ENCODE peak calls at places on chromosomes 13 and 19, in four cellular contexts. One of them, this sample, is unnamed.

GRCh38 chr19:47315125-47315821 is 5.6 kb downstream of the C5AR1 start:
- DNase-seq in omental fat pad: no peak
- DNase-seq in NCI-H1694 treated with DMSO at 0.1 percent for 48 hours: no peak
- DNase-seq in sigmoid colon: peak
- DNase-seq in this sample: peak

GRCh38 chr13:91468301-91468700 is 69.9 kb downstream of the GPC5 start:
- DNase-seq in omental fat pad: no peak
- DNase-seq in NCI-H1694 treated with DMSO at 0.1 percent for 48 hours: no peak
- DNase-seq in sigmoid colon: no peak
- DNase-seq in this sample: no peak

GRCh38 chr13:95784161-95784880 is 107.4 kb downstream of the DNAJC3 start:
- DNase-seq in omental fat pad: no peak
- DNase-seq in NCI-H1694 treated with DMSO at 0.1 percent for 48 hours: no peak
- DNase-seq in sigmoid colon: no peak
- DNase-seq in this sample: no peak

GRCh38 chr19:9130965-9131364 is 4.2 kb upstream of the OR7G3 start:
- DNase-seq in omental fat pad: no peak
- DNase-seq in NCI-H1694 treated with DMSO at 0.1 percent for 48 hours: no peak
- DNase-seq in sigmoid colon: no peak
- DNase-seq in this sample: no peak

GRCh38 chr19:3397266-3398022 is 31.1 kb downstream of the NFIC start:
- DNase-seq in omental fat pad: no peak
- DNase-seq in NCI-H1694 treated with DMSO at 0.1 percent for 48 hours: no peak
- DNase-seq in sigmoid colon: peak
- DNase-seq in this sample: no peak

GRCh38 chr19:33813391-33814101 is 16.9 kb downstream of the KCTD15 start:
- DNase-seq in omental fat pad: no peak
- DNase-seq in NCI-H1694 treated with DMSO at 0.1 percent for 48 hours: no peak
- DNase-seq in sigmoid colon: peak
- DNase-seq in this sample: peak

GRCh38 chr19:47158879-47159509 is 28.4 kb downstream of the SAE1 start:
- DNase-seq in omental fat pad: no peak
- DNase-seq in NCI-H1694 treated with DMSO at 0.1 percent for 48 hours: no peak
- DNase-seq in sigmoid colon: no peak
- DNase-seq in this sample: no peak

GRCh38 chr19:2015611-2015950 is at the start of gene BTBD2:
- DNase-seq in omental fat pad: no peak
- DNase-seq in NCI-H1694 treated with DMSO at 0.1 percent for 48 hours: no peak
- DNase-seq in sigmoid colon: peak
- DNase-seq in this sample: no peak

GRCh38 chr19:38557205-38557799 is 60.5 kb downstream of the MAP4K1 start:
- DNase-seq in omental fat pad: no peak
- DNase-seq in NCI-H1694 treated with DMSO at 0.1 percent for 48 hours: no peak
- DNase-seq in sigmoid colon: no peak
- DNase-seq in this sample: no peak

GRCh38 chr19:52942371-52943133 is 19.3 kb upstream of the ZNF888 start:
- DNase-seq in omental fat pad: peak
- DNase-seq in NCI-H1694 treated with DMSO at 0.1 percent for 48 hours: no peak
- DNase-seq in sigmoid colon: peak
- DNase-seq in this sample: peak

GRCh38 chr19:57615346-57615745 is 1.3 kb downstream of the ZNF134 start:
- DNase-seq in omental fat pad: no peak
- DNase-seq in NCI-H1694 treated with DMSO at 0.1 percent for 48 hours: no peak
- DNase-seq in sigmoid colon: no peak
- DNase-seq in this sample: no peak

GRCh38 chr19:46192990-46193650 is 36.4 kb upstream of the IGFL1 start:
- DNase-seq in omental fat pad: no peak
- DNase-seq in NCI-H1694 treated with DMSO at 0.1 percent for 48 hours: no peak
- DNase-seq in sigmoid colon: no peak
- DNase-seq in this sample: peak

GRCh38 chr19:2974342-2974932 is 2.9 kb upstream of the TLE6 start:
- DNase-seq in omental fat pad: no peak
- DNase-seq in NCI-H1694 treated with DMSO at 0.1 percent for 48 hours: no peak
- DNase-seq in sigmoid colon: peak
- DNase-seq in this sample: no peak

GRCh38 chr19:40599331-40600085 is 1.7 kb upstream of the LTBP4 start:
- DNase-seq in omental fat pad: no peak
- DNase-seq in NCI-H1694 treated with DMSO at 0.1 percent for 48 hours: peak
- DNase-seq in sigmoid colon: no peak
- DNase-seq in this sample: no peak

GRCh38 chr13:113906566-113906965 is 42.7 kb upstream of the GAS6 start:
- DNase-seq in omental fat pad: peak
- DNase-seq in NCI-H1694 treated with DMSO at 0.1 percent for 48 hours: peak
- DNase-seq in sigmoid colon: no peak
- DNase-seq in this sample: no peak

GRCh38 chr13:85508683-85509329 is 290.4 kb downstream of the SLITRK6 start:
- DNase-seq in omental fat pad: no peak
- DNase-seq in NCI-H1694 treated with DMSO at 0.1 percent for 48 hours: no peak
- DNase-seq in sigmoid colon: no peak
- DNase-seq in this sample: no peak

GRCh38 chr19:46402725-46403124 is 10.6 kb downstream of the CCDC8 start:
- DNase-seq in omental fat pad: no peak
- DNase-seq in NCI-H1694 treated with DMSO at 0.1 percent for 48 hours: no peak
- DNase-seq in sigmoid colon: peak
- DNase-seq in this sample: no peak

GRCh38 chr13:64928704-64929499 is 2301.2 kb downstream of the PCDH9 start:
- DNase-seq in omental fat pad: no peak
- DNase-seq in NCI-H1694 treated with DMSO at 0.1 percent for 48 hours: no peak
- DNase-seq in sigmoid colon: no peak
- DNase-seq in this sample: no peak

GRCh38 chr13:109790071-109790470 is 3.7 kb upstream of the IRS2 start:
- DNase-seq in omental fat pad: no peak
- DNase-seq in NCI-H1694 treated with DMSO at 0.1 percent for 48 hours: no peak
- DNase-seq in sigmoid colon: no peak
- DNase-seq in this sample: no peak

This sample was measured in CD14-positive monocyte.